ENCODE peak calls at places on chromosomes 7 and 10, in six cellular contexts. D is H9, R is IMR-90, Z is neuronal stem cell, C is mesenchymal stem cell, M is mesendoderm. V is an unnamed sample.

GRCh38 chr10:124566981-124567835 is 105.6 kb downstream of the LHPP start:
- DNase-seq in D (no peak), R (no peak), Z (no peak), C (no peak), M (no peak), V (no peak)

GRCh38 chr10:9848981-9849380 is 1168.7 kb upstream of the CELF2 start:
- DNase-seq in D (no peak), R (no peak), Z (no peak), C (no peak), M (no peak), V (no peak)

GRCh38 chr10:80462277-80462985 is 8.3 kb downstream of the TSPAN14 start:
- DNase-seq in D (no peak), R (peak; percentile 34), Z (no peak), C (peak; percentile 64), M (no peak), V (no peak)

GRCh38 chr7:2670720-2671391 is 17.1 kb upstream of the AMZ1 start:
- DNase-seq in D (peak; percentile 88), R (peak; percentile 51), Z (peak; percentile 46), C (peak; percentile 65), M (peak; percentile 81), V (peak; percentile 94)

GRCh38 chr7:31705377-31705776 is 18.4 kb downstream of the PPP1R17 start:
- DNase-seq in D (no peak), R (no peak), Z (no peak), C (no peak), M (no peak), V (no peak)

GRCh38 chr10:80684217-80684616 is 146.5 kb downstream of the SH2D4B start:
- DNase-seq in D (no peak), R (peak; percentile 22), Z (no peak), C (peak; percentile 9), M (peak; percentile 60), V (no peak)

GRCh38 chr10:14879055-14879800 is 562 bp downstream of the SUV39H2 start:
- DNase-seq in D (no peak), R (no peak), Z (no peak), C (no peak), M (peak; percentile 79), V (no peak)

GRCh38 chr10:5977471-5978370 is at the start of gene IL15RA:
- DNase-seq in D (peak; percentile 61), R (peak; percentile 72), Z (peak; percentile 41), C (peak; percentile 88), M (peak; percentile 73), V (no peak)

GRCh38 chr7:3002631-3003030 is 41.0 kb downstream of the CARD11 start:
- DNase-seq in D (no peak), R (no peak), Z (no peak), C (no peak), M (no peak), V (no peak)

GRCh38 chr7:127907638-127908040 is 123.6 kb downstream of the LRRC4 start:
- DNase-seq in D (no peak), R (peak; percentile 93), Z (no peak), C (peak; percentile 76), M (no peak), V (no peak)

GRCh38 chr10:111705026-111705425 is 478.5 kb downstream of the GPAM start:
- DNase-seq in D (no peak), R (no peak), Z (no peak), C (no peak), M (no peak), V (no peak)

GRCh38 chr7:20331912-20332317 is 1.2 kb downstream of the ITGB8 start:
- DNase-seq in D (no peak), R (no peak), Z (no peak), C (no peak), M (peak; percentile 39), V (no peak)

GRCh38 chr10:59580257-59580863 is 129.3 kb downstream of the SLC16A9 start:
- DNase-seq in D (no peak), R (peak; percentile 58), Z (no peak), C (peak; percentile 54), M (peak; percentile 45), V (no peak)

GRCh38 chr10:80486785-80487421 is 32.8 kb downstream of the TSPAN14 start:
- DNase-seq in D (no peak), R (no peak), Z (no peak), C (no peak), M (no peak), V (no peak)

GRCh38 chr7:29920491-29920890 is 69.1 kb downstream of the SCRN1 start:
- DNase-seq in D (no peak), R (no peak), Z (no peak), C (no peak), M (no peak), V (no peak)

GRCh38 chr10:21733710-21734109 is 199.7 kb downstream of the MLLT10 start:
- DNase-seq in D (no peak), R (no peak), Z (peak; percentile 50), C (no peak), M (no peak), V (no peak)

GRCh38 chr7:51227861-51228260 is 88.7 kb downstream of the COBL start:
- DNase-seq in D (no peak), R (no peak), Z (no peak), C (no peak), M (no peak), V (no peak)

GRCh38 chr10:100766693-100767427 is 21.5 kb downstream of the PAX2 start:
- DNase-seq in D (peak; percentile 59), R (no peak), Z (no peak), C (no peak), M (peak; percentile 31), V (no peak)

GRCh38 chr7:101815826-101816488 is 1.5 kb upstream of the CUX1 start:
- DNase-seq in D (peak; percentile 79), R (peak; percentile 79), Z (peak; percentile 80), C (peak; percentile 84), M (peak; percentile 93), V (peak; percentile 78)

GRCh38 chr10:19817251-19818046 is 1.2 kb downstream of the PLXDC2 start:
- DNase-seq in D (peak; percentile 73), R (no peak), Z (peak; percentile 39), C (peak; percentile 63), M (peak; percentile 81), V (peak; percentile 13)

DNA sequence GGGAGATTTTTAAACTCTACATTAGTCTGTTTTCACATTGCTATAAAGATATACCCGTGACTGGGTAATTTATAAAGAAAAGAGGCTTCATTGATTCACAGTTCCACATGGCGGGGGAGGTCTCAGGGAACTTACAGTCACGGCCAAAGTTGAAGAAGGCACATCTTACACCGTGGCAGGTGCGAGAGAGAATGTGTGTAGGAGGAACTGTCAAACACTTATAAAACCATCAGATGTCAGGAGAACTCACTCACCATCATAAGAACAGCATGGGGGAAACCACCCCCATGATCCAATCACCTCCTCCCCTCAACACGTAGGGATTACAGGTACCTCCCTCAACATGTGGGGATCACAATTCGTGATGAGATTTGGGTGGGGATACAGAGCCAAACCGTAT is 129.5 kb downstream of the FGFR2 start:
- DNase-seq in D (no peak), R (no peak), Z (no peak), C (no peak), M (no peak), V (no peak)
- H2BK15ac ChIP-seq in D (no peak overlapping the region), R (no peak overlapping the region), Z (no peak overlapping the region), C (no peak overlapping the region), M (no peak overlapping the region), V (no peak overlapping the region)

DNA sequence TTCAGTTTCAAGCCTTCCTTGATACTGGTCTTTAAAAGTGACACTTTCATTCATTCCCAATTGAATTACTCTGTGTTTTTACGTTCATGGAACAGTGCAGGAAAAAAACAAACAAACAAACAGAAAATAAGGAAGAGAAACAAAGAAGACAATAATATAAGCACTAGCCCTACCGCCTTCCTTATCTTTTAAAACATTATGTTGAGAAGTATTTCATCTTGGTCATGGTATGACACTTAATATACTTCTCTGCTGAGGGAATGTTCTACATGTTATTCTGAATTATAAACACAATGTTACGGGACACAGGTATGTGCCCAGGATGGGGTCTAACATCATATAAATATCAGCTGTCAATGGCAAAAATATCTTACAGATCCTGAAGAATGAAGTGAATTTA is 176.7 kb downstream of the SFMBT2 start:
- DNase-seq in D (no peak), R (no peak), Z (no peak), C (no peak), M (no peak), V (no peak)
- H2BK15ac ChIP-seq in D (no peak overlapping the region), R (no peak overlapping the region), Z (no peak overlapping the region), C (no peak overlapping the region), M (no peak overlapping the region), V (no peak overlapping the region)

GRCh38 chr7:140402178-140402835 is 1.6 kb upstream of the RAB19 start:
- DNase-seq in D (no peak), R (peak; percentile 76), Z (no peak), C (peak; percentile 61), M (no peak), V (no peak)
- H2BK15ac ChIP-seq in D (no peak overlapping the region), R (no peak overlapping the region), Z (no peak overlapping the region), C (no peak overlapping the region), M (no peak overlapping the region), V (no peak overlapping the region)

GRCh38 chr10:113151178-113151577 is 201.1 kb downstream of the TCF7L2 start:
- DNase-seq in D (no peak), R (no peak), Z (no peak), C (no peak), M (no peak), V (no peak)
- H2BK15ac ChIP-seq in D (no peak overlapping the region), R (no peak overlapping the region), Z (no peak overlapping the region), C (no peak overlapping the region), M (no peak overlapping the region), V (no peak overlapping the region)

DNA sequence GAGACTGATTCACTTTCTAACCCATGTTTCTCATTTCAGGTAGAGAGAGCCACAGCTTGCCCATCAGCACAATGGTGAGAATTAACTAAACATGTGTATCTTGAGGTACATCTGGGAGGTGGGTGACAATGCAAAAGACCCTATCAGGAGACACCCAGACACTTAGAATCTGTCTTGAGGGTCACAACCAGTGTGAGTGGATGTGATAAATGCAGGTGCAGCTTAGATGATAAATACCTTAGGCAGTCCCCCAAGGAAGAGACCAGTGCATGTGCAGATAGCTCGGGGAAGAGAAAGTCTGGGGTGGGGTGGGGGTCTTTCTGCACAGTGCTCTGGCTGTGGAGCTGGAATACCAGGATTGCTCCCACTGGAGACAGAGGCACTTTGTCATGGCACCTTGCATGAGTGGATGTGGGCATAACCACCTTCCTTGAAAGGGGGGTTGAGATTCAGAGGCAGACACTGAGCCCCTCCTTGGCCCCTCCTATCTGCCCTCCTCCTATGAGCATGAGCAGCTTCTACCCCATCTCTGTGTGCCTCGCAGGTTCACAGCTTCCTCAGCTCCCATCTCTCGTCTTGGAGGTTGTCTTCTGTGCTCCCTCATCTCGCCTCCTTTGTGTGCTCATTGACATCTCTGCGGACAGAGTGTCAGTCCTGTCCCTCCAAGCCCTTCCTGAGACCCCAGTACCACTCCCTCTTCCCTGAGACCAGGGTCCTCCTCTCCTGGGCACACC is 349.8 kb downstream of the TCERG1L start:
- DNase-seq in D (no peak), R (no peak), Z (no peak), C (no peak), M (no peak), V (no peak)
- H2BK15ac ChIP-seq in D (no peak overlapping the region), R (no peak overlapping the region), Z (no peak overlapping the region), C (no peak overlapping the region), M (no peak overlapping the region), V (no peak overlapping the region)

GRCh38 chr7:158891922-158892321 is 35.6 kb downstream of the DYNC2I1 start:
- DNase-seq in D (no peak), R (no peak), Z (no peak), C (no peak), M (no peak), V (no peak)
- H2BK15ac ChIP-seq in D (no peak overlapping the region), R (no peak overlapping the region), Z (no peak overlapping the region), C (no peak overlapping the region), M (no peak overlapping the region), V (no peak overlapping the region)

V was measured in H1.